ENCODE peak calls at places on chromosome 10, in nine cellular contexts. One of them, this sample, is unnamed.

GRCh38 chr10:106942035-106942662 is 222.4 kb downstream of the SORCS1 start:
- DNase-seq in lower lobe of right lung: no peak
- DNase-seq in caudate nucleus: no peak
- DNase-seq in pancreas: no peak
- DNase-seq in heart left ventricle: no peak
- DNase-seq in left lung: peak
- DNase-seq in right atrium auricular region: peak
- DNase-seq in breast epithelium: no peak
- DNase-seq in dorsolateral prefrontal cortex: no peak
- DNase-seq in this sample: no peak

GRCh38 chr10:4242561-4243035 is 457.6 kb upstream of the KLF6 start:
- DNase-seq in lower lobe of right lung: no peak
- DNase-seq in caudate nucleus: no peak
- DNase-seq in pancreas: no peak
- DNase-seq in heart left ventricle: peak
- DNase-seq in left lung: no peak
- DNase-seq in right atrium auricular region: no peak
- DNase-seq in breast epithelium: no peak
- DNase-seq in dorsolateral prefrontal cortex: no peak
- DNase-seq in this sample: peak

GRCh38 chr10:93461124-93461806 is 20.9 kb downstream of the MYOF start:
- DNase-seq in lower lobe of right lung: no peak
- DNase-seq in caudate nucleus: no peak
- DNase-seq in pancreas: no peak
- DNase-seq in heart left ventricle: no peak
- DNase-seq in left lung: no peak
- DNase-seq in right atrium auricular region: no peak
- DNase-seq in breast epithelium: no peak
- DNase-seq in dorsolateral prefrontal cortex: no peak
- DNase-seq in this sample: no peak

GRCh38 chr10:114681542-114681941 is 23.5 kb upstream of the ABLIM1 start:
- DNase-seq in lower lobe of right lung: no peak
- DNase-seq in caudate nucleus: no peak
- DNase-seq in pancreas: no peak
- DNase-seq in heart left ventricle: peak
- DNase-seq in left lung: no peak
- DNase-seq in right atrium auricular region: no peak
- DNase-seq in breast epithelium: no peak
- DNase-seq in dorsolateral prefrontal cortex: no peak
- DNase-seq in this sample: no peak

GRCh38 chr10:47371629-47372485 is 12.2 kb downstream of the ZNF488 start:
- DNase-seq in lower lobe of right lung: no peak
- DNase-seq in caudate nucleus: no peak
- DNase-seq in pancreas: no peak
- DNase-seq in heart left ventricle: no peak
- DNase-seq in left lung: no peak
- DNase-seq in right atrium auricular region: peak
- DNase-seq in breast epithelium: peak
- DNase-seq in dorsolateral prefrontal cortex: no peak
- DNase-seq in this sample: no peak

GRCh38 chr10:44752451-44753441 is 158.4 kb upstream of the TMEM72 start:
- DNase-seq in lower lobe of right lung: no peak
- DNase-seq in caudate nucleus: no peak
- DNase-seq in pancreas: no peak
- DNase-seq in heart left ventricle: no peak
- DNase-seq in left lung: no peak
- DNase-seq in right atrium auricular region: no peak
- DNase-seq in breast epithelium: no peak
- DNase-seq in dorsolateral prefrontal cortex: no peak
- DNase-seq in this sample: no peak

GRCh38 chr10:126640391-126640790 is 30.1 kb downstream of the C10orf90 start:
- DNase-seq in lower lobe of right lung: no peak
- DNase-seq in caudate nucleus: no peak
- DNase-seq in pancreas: no peak
- DNase-seq in heart left ventricle: no peak
- DNase-seq in left lung: no peak
- DNase-seq in right atrium auricular region: no peak
- DNase-seq in breast epithelium: no peak
- DNase-seq in dorsolateral prefrontal cortex: no peak
- DNase-seq in this sample: no peak

GRCh38 chr10:63553031-63553430 is 31.8 kb downstream of the REEP3 start:
- DNase-seq in lower lobe of right lung: no peak
- DNase-seq in caudate nucleus: no peak
- DNase-seq in pancreas: no peak
- DNase-seq in heart left ventricle: no peak
- DNase-seq in left lung: no peak
- DNase-seq in right atrium auricular region: no peak
- DNase-seq in breast epithelium: no peak
- DNase-seq in dorsolateral prefrontal cortex: no peak
- DNase-seq in this sample: no peak

GRCh38 chr10:23037561-23037960 is 57.8 kb upstream of the MSRB2 start:
- DNase-seq in lower lobe of right lung: no peak
- DNase-seq in caudate nucleus: peak
- DNase-seq in pancreas: no peak
- DNase-seq in heart left ventricle: no peak
- DNase-seq in left lung: no peak
- DNase-seq in right atrium auricular region: no peak
- DNase-seq in breast epithelium: no peak
- DNase-seq in dorsolateral prefrontal cortex: peak
- DNase-seq in this sample: no peak

GRCh38 chr10:36424377-36424971 is 700.9 kb upstream of the ANKRD30A start:
- DNase-seq in lower lobe of right lung: no peak
- DNase-seq in caudate nucleus: no peak
- DNase-seq in pancreas: no peak
- DNase-seq in heart left ventricle: no peak
- DNase-seq in left lung: no peak
- DNase-seq in right atrium auricular region: no peak
- DNase-seq in breast epithelium: no peak
- DNase-seq in dorsolateral prefrontal cortex: no peak
- DNase-seq in this sample: no peak

GRCh38 chr10:105207596-105207995 is 566.5 kb downstream of the SORCS3 start:
- DNase-seq in lower lobe of right lung: no peak
- DNase-seq in caudate nucleus: no peak
- DNase-seq in pancreas: no peak
- DNase-seq in heart left ventricle: no peak
- DNase-seq in left lung: no peak
- DNase-seq in right atrium auricular region: no peak
- DNase-seq in breast epithelium: no peak
- DNase-seq in dorsolateral prefrontal cortex: no peak
- DNase-seq in this sample: no peak

GRCh38 chr10:11625019-11625735 is 13.7 kb upstream of the USP6NL start:
- DNase-seq in lower lobe of right lung: no peak
- DNase-seq in caudate nucleus: no peak
- DNase-seq in pancreas: no peak
- DNase-seq in heart left ventricle: no peak
- DNase-seq in left lung: peak
- DNase-seq in right atrium auricular region: no peak
- DNase-seq in breast epithelium: no peak
- DNase-seq in dorsolateral prefrontal cortex: no peak
- DNase-seq in this sample: no peak

GRCh38 chr10:13102002-13102794 is 2.2 kb downstream of the OPTN start:
- DNase-seq in lower lobe of right lung: no peak
- DNase-seq in caudate nucleus: no peak
- DNase-seq in pancreas: no peak
- DNase-seq in heart left ventricle: no peak
- DNase-seq in left lung: no peak
- DNase-seq in right atrium auricular region: no peak
- DNase-seq in breast epithelium: no peak
- DNase-seq in dorsolateral prefrontal cortex: no peak
- DNase-seq in this sample: no peak

GRCh38 chr10:107425844-107426553 is 261.5 kb upstream of the SORCS1 start:
- DNase-seq in lower lobe of right lung: no peak
- DNase-seq in caudate nucleus: no peak
- DNase-seq in pancreas: no peak
- DNase-seq in heart left ventricle: no peak
- DNase-seq in left lung: no peak
- DNase-seq in right atrium auricular region: no peak
- DNase-seq in breast epithelium: no peak
- DNase-seq in dorsolateral prefrontal cortex: no peak
- DNase-seq in this sample: no peak

GRCh38 chr10:133224861-133225366 is 5.1 kb upstream of the UTF1 start:
- DNase-seq in lower lobe of right lung: no peak
- DNase-seq in caudate nucleus: peak
- DNase-seq in pancreas: no peak
- DNase-seq in heart left ventricle: no peak
- DNase-seq in left lung: peak
- DNase-seq in right atrium auricular region: no peak
- DNase-seq in breast epithelium: no peak
- DNase-seq in dorsolateral prefrontal cortex: no peak
- DNase-seq in this sample: peak

GRCh38 chr10:123890246-123890645 is 1.4 kb downstream of the CPXM2 start:
- DNase-seq in lower lobe of right lung: no peak
- DNase-seq in caudate nucleus: no peak
- DNase-seq in pancreas: no peak
- DNase-seq in heart left ventricle: no peak
- DNase-seq in left lung: no peak
- DNase-seq in right atrium auricular region: no peak
- DNase-seq in breast epithelium: no peak
- DNase-seq in dorsolateral prefrontal cortex: no peak
- DNase-seq in this sample: no peak

GRCh38 chr10:43437141-43437860 is 390 bp downstream of the ZNF487 start:
- DNase-seq in lower lobe of right lung: no peak
- DNase-seq in caudate nucleus: no peak
- DNase-seq in pancreas: no peak
- DNase-seq in heart left ventricle: no peak
- DNase-seq in left lung: no peak
- DNase-seq in right atrium auricular region: no peak
- DNase-seq in breast epithelium: no peak
- DNase-seq in dorsolateral prefrontal cortex: no peak
- DNase-seq in this sample: no peak

GRCh38 chr10:102994551-102995295 is 76.6 kb downstream of the CNNM2 start:
- DNase-seq in lower lobe of right lung: no peak
- DNase-seq in caudate nucleus: no peak
- DNase-seq in pancreas: no peak
- DNase-seq in heart left ventricle: no peak
- DNase-seq in left lung: no peak
- DNase-seq in right atrium auricular region: no peak
- DNase-seq in breast epithelium: no peak
- DNase-seq in dorsolateral prefrontal cortex: no peak
- DNase-seq in this sample: no peak

GRCh38 chr10:102996876-102997275 is 78.8 kb downstream of the CNNM2 start:
- DNase-seq in lower lobe of right lung: no peak
- DNase-seq in caudate nucleus: no peak
- DNase-seq in pancreas: no peak
- DNase-seq in heart left ventricle: no peak
- DNase-seq in left lung: no peak
- DNase-seq in right atrium auricular region: no peak
- DNase-seq in breast epithelium: no peak
- DNase-seq in dorsolateral prefrontal cortex: no peak
- DNase-seq in this sample: no peak

GRCh38 chr10:102998508-102998907 is 80.4 kb downstream of the CNNM2 start:
- DNase-seq in lower lobe of right lung: no peak
- DNase-seq in caudate nucleus: no peak
- DNase-seq in pancreas: no peak
- DNase-seq in heart left ventricle: no peak
- DNase-seq in left lung: no peak
- DNase-seq in right atrium auricular region: no peak
- DNase-seq in breast epithelium: no peak
- DNase-seq in dorsolateral prefrontal cortex: no peak
- DNase-seq in this sample: no peak

DNA sequence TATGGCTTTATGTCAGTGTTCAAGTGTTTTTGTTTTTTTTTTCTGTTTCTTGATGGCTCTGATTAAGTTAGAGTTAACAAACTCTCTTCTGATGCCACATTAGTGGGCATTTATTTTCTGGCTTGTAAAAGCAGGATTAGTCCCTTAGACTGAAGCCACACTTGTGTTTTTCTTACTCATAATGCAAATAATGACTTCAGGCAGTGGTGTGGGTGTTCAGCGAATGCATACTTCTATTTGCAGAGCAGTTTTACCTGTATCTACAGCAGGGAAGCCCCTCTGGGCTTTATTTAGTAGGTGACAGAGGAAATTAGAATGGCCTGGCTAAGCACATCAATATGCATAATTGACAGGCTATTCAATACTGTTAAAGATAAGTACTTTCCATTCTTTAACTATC is 79.9 kb downstream of the CNNM2 start:
- DNase-seq in lower lobe of right lung: no peak
- DNase-seq in caudate nucleus: no peak
- DNase-seq in pancreas: no peak
- DNase-seq in heart left ventricle: no peak
- DNase-seq in left lung: no peak
- DNase-seq in right atrium auricular region: no peak
- DNase-seq in breast epithelium: no peak
- DNase-seq in dorsolateral prefrontal cortex: no peak
- DNase-seq in this sample: no peak
- H3K27ac ChIP-seq in lower lobe of right lung: no peak
- H3K27ac ChIP-seq in caudate nucleus: no peak
- H3K27ac ChIP-seq in pancreas: no peak
- H3K27ac ChIP-seq in heart left ventricle: no peak
- H3K27ac ChIP-seq in left lung: no peak
- H3K27ac ChIP-seq in right atrium auricular region: no peak
- H3K27ac ChIP-seq in breast epithelium: no peak
- H3K27ac ChIP-seq in dorsolateral prefrontal cortex: no peak
- H3K27ac ChIP-seq in this sample: no peak

DNA sequence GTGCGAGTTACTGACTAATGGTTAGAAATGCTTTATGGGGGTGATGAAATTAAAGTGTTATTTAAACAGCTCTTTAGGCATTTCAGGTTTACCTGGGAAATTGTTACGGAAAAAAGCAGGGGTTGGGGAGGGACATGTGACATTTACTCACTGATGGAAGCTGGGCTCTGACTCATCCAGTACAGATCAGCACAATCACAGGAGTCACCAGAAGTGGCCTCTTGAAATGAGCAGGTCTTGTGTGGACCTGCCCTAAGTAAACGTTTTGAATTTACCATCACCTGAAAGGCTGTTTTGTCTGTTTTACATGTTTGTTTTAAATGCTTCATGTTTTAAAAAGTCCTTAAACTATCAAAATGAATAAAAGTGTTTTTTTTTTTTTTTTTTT is 2.3 kb downstream of the GLRX3 start:
- DNase-seq in lower lobe of right lung: no peak
- DNase-seq in caudate nucleus: no peak
- DNase-seq in pancreas: no peak
- DNase-seq in heart left ventricle: no peak
- DNase-seq in left lung: peak
- DNase-seq in right atrium auricular region: no peak
- DNase-seq in breast epithelium: no peak
- DNase-seq in dorsolateral prefrontal cortex: no peak
- DNase-seq in this sample: no peak
- H3K27ac ChIP-seq in lower lobe of right lung: no peak
- H3K27ac ChIP-seq in caudate nucleus: no peak
- H3K27ac ChIP-seq in pancreas: no peak
- H3K27ac ChIP-seq in heart left ventricle: no peak
- H3K27ac ChIP-seq in left lung: no peak
- H3K27ac ChIP-seq in right atrium auricular region: no peak
- H3K27ac ChIP-seq in breast epithelium: no peak
- H3K27ac ChIP-seq in dorsolateral prefrontal cortex: no peak
- H3K27ac ChIP-seq in this sample: no peak

GRCh38 chr10:436911-437665 is 252.4 kb downstream of the DIP2C start:
- DNase-seq in lower lobe of right lung: no peak
- DNase-seq in caudate nucleus: no peak
- DNase-seq in pancreas: no peak
- DNase-seq in heart left ventricle: no peak
- DNase-seq in left lung: no peak
- DNase-seq in right atrium auricular region: no peak
- DNase-seq in breast epithelium: no peak
- DNase-seq in dorsolateral prefrontal cortex: no peak
- DNase-seq in this sample: no peak
- H3K27ac ChIP-seq in lower lobe of right lung: no peak
- H3K27ac ChIP-seq in caudate nucleus: no peak
- H3K27ac ChIP-seq in pancreas: no peak
- H3K27ac ChIP-seq in heart left ventricle: no peak
- H3K27ac ChIP-seq in left lung: no peak
- H3K27ac ChIP-seq in right atrium auricular region: no peak
- H3K27ac ChIP-seq in breast epithelium: no peak
- H3K27ac ChIP-seq in dorsolateral prefrontal cortex: no peak
- H3K27ac ChIP-seq in this sample: no peak

GRCh38 chr10:53161231-53161630 is 388.6 kb upstream of the MBL2 start:
- DNase-seq in lower lobe of right lung: no peak
- DNase-seq in caudate nucleus: no peak
- DNase-seq in pancreas: no peak
- DNase-seq in heart left ventricle: no peak
- DNase-seq in left lung: no peak
- DNase-seq in right atrium auricular region: no peak
- DNase-seq in breast epithelium: no peak
- DNase-seq in dorsolateral prefrontal cortex: no peak
- DNase-seq in this sample: no peak
- H3K27ac ChIP-seq in lower lobe of right lung: no peak
- H3K27ac ChIP-seq in caudate nucleus: no peak
- H3K27ac ChIP-seq in pancreas: no peak
- H3K27ac ChIP-seq in heart left ventricle: no peak
- H3K27ac ChIP-seq in left lung: no peak
- H3K27ac ChIP-seq in right atrium auricular region: no peak
- H3K27ac ChIP-seq in breast epithelium: no peak
- H3K27ac ChIP-seq in dorsolateral prefrontal cortex: no peak
- H3K27ac ChIP-seq in this sample: no peak

This sample was measured in ovary.